ENCODE peak calls at places on chromosome 7, in eight cellular contexts. One of them, this sample, is unnamed.

GRCh38 chr7:139232893-139233292 is 1.9 kb downstream of the UBN2 start:
- DNase-seq in hippocampal formation: no peak
- DNase-seq in effector CD4-positive, alpha-beta T cell: no peak
- DNase-seq in fibroblast of the conjunctiva: no peak
- DNase-seq in activated CD8-positive, alpha-beta T cell treated with anti-CD3 and anti-CD28 coated beads, Interleukin-2, amount 10 ng/mL, durations not matched to agents 7 days and 5 days: no peak
- DNase-seq in right cardiac atrium: no peak
- DNase-seq in ELR: peak
- DNase-seq in cardiac fibroblast: peak
- DNase-seq in this sample: no peak

GRCh38 chr7:140247564-140247963 is 70.8 kb upstream of the KDM7A start:
- DNase-seq in hippocampal formation: no peak
- DNase-seq in fibroblast of the conjunctiva: no peak
- DNase-seq in right cardiac atrium: no peak
- DNase-seq in cardiac fibroblast: no peak
- DNase-seq in effector CD4-positive, alpha-beta T cell: no peak
- DNase-seq in ELR: no peak
- DNase-seq in activated CD8-positive, alpha-beta T cell treated with anti-CD3 and anti-CD28 coated beads, Interleukin-2, amount 10 ng/mL, durations not matched to agents 7 days and 5 days: no peak
- DNase-seq in this sample: no peak

GRCh38 chr7:100162874-100163533 is 4.5 kb upstream of the TRAPPC14 start:
- DNase-seq in ELR: peak
- DNase-seq in cardiac fibroblast: no peak
- DNase-seq in hippocampal formation: no peak
- DNase-seq in fibroblast of the conjunctiva: no peak
- DNase-seq in activated CD8-positive, alpha-beta T cell treated with anti-CD3 and anti-CD28 coated beads, Interleukin-2, amount 10 ng/mL, durations not matched to agents 7 days and 5 days: no peak
- DNase-seq in effector CD4-positive, alpha-beta T cell: no peak
- DNase-seq in right cardiac atrium: no peak
- DNase-seq in this sample: no peak

GRCh38 chr7:102296179-102296438 is 9.4 kb downstream of the SH2B2 start:
- DNase-seq in ELR: no peak
- DNase-seq in right cardiac atrium: no peak
- DNase-seq in activated CD8-positive, alpha-beta T cell treated with anti-CD3 and anti-CD28 coated beads, Interleukin-2, amount 10 ng/mL, durations not matched to agents 7 days and 5 days: no peak
- DNase-seq in hippocampal formation: no peak
- DNase-seq in cardiac fibroblast: no peak
- DNase-seq in fibroblast of the conjunctiva: no peak
- DNase-seq in effector CD4-positive, alpha-beta T cell: no peak
- DNase-seq in this sample: no peak

GRCh38 chr7:144384555-144385245 is 18.8 kb downstream of the NOBOX start:
- DNase-seq in right cardiac atrium: no peak
- DNase-seq in ELR: no peak
- DNase-seq in hippocampal formation: no peak
- DNase-seq in effector CD4-positive, alpha-beta T cell: no peak
- DNase-seq in cardiac fibroblast: peak
- DNase-seq in activated CD8-positive, alpha-beta T cell treated with anti-CD3 and anti-CD28 coated beads, Interleukin-2, amount 10 ng/mL, durations not matched to agents 7 days and 5 days: no peak
- DNase-seq in fibroblast of the conjunctiva: no peak
- DNase-seq in this sample: no peak

GRCh38 chr7:108257954-108258353 is 127.8 kb upstream of the LAMB4 start:
- DNase-seq in hippocampal formation: no peak
- DNase-seq in fibroblast of the conjunctiva: no peak
- DNase-seq in effector CD4-positive, alpha-beta T cell: no peak
- DNase-seq in cardiac fibroblast: no peak
- DNase-seq in right cardiac atrium: no peak
- DNase-seq in ELR: no peak
- DNase-seq in activated CD8-positive, alpha-beta T cell treated with anti-CD3 and anti-CD28 coated beads, Interleukin-2, amount 10 ng/mL, durations not matched to agents 7 days and 5 days: no peak
- DNase-seq in this sample: no peak

GRCh38 chr7:104275900-104276299 is 52.5 kb upstream of the LHFPL3 start:
- DNase-seq in right cardiac atrium: no peak
- DNase-seq in effector CD4-positive, alpha-beta T cell: no peak
- DNase-seq in fibroblast of the conjunctiva: no peak
- DNase-seq in ELR: peak
- DNase-seq in cardiac fibroblast: peak
- DNase-seq in activated CD8-positive, alpha-beta T cell treated with anti-CD3 and anti-CD28 coated beads, Interleukin-2, amount 10 ng/mL, durations not matched to agents 7 days and 5 days: peak
- DNase-seq in hippocampal formation: no peak
- DNase-seq in this sample: no peak

GRCh38 chr7:55130079-55130476 is 111.3 kb downstream of the EGFR start:
- DNase-seq in activated CD8-positive, alpha-beta T cell treated with anti-CD3 and anti-CD28 coated beads, Interleukin-2, amount 10 ng/mL, durations not matched to agents 7 days and 5 days: no peak
- DNase-seq in fibroblast of the conjunctiva: no peak
- DNase-seq in effector CD4-positive, alpha-beta T cell: no peak
- DNase-seq in cardiac fibroblast: peak
- DNase-seq in hippocampal formation: no peak
- DNase-seq in right cardiac atrium: peak
- DNase-seq in ELR: peak
- DNase-seq in this sample: no peak

GRCh38 chr7:75842836-75843446 is 29.3 kb upstream of the CCL24 start:
- DNase-seq in activated CD8-positive, alpha-beta T cell treated with anti-CD3 and anti-CD28 coated beads, Interleukin-2, amount 10 ng/mL, durations not matched to agents 7 days and 5 days: no peak
- DNase-seq in right cardiac atrium: no peak
- DNase-seq in fibroblast of the conjunctiva: peak
- DNase-seq in hippocampal formation: no peak
- DNase-seq in cardiac fibroblast: peak
- DNase-seq in ELR: peak
- DNase-seq in effector CD4-positive, alpha-beta T cell: no peak
- DNase-seq in this sample: no peak

GRCh38 chr7:40105879-40106473 is 28.4 kb downstream of the MPLKIP start:
- DNase-seq in hippocampal formation: no peak
- DNase-seq in right cardiac atrium: no peak
- DNase-seq in activated CD8-positive, alpha-beta T cell treated with anti-CD3 and anti-CD28 coated beads, Interleukin-2, amount 10 ng/mL, durations not matched to agents 7 days and 5 days: no peak
- DNase-seq in ELR: no peak
- DNase-seq in fibroblast of the conjunctiva: no peak
- DNase-seq in effector CD4-positive, alpha-beta T cell: no peak
- DNase-seq in cardiac fibroblast: no peak
- DNase-seq in this sample: no peak

This sample was measured in left cardiac atrium.